ENCODE peak calls at places on chromosome 20, in five cellular contexts. L is IMR-90, V is A549, X is HepG2, N is SK-N-SH. J is an unnamed sample.

GRCh38 chr20:59939052-59939878 is 840 bp downstream of the PPP1R3D start:
- DNase-seq in L (no peak), V (no peak), X (no peak), N (no peak), J (peak)

GRCh38 chr20:16518068-16518783 is 55.0 kb downstream of the KIF16B start:
- DNase-seq in L (peak), V (peak), X (peak), N (peak), J (no peak)

GRCh38 chr20:53175135-53175780 is 203.1 kb downstream of the TSHZ2 start:
- DNase-seq in L (no peak), V (no peak), X (no peak), N (no peak), J (no peak)

GRCh38 chr20:58851221-58851968 is 693 bp upstream of the GNAS-AS1 start:
- DNase-seq in L (no peak), V (no peak), X (no peak), N (peak), J (peak)

GRCh38 chr20:10524643-10525042 is 89.5 kb downstream of the SLX4IP start:
- DNase-seq in L (no peak), V (peak), X (no peak), N (no peak), J (no peak)

GRCh38 chr20:61723538-61724257 is 342.0 kb downstream of the TAF4 start:
- DNase-seq in L (no peak), V (no peak), X (peak), N (no peak), J (no peak)

GRCh38 chr20:63653041-63653973 is at the start of gene STMN3:
- DNase-seq in L (peak), V (peak), X (peak), N (peak), J (no peak)

GRCh38 chr20:55974491-55975202 is 30.7 kb downstream of the CBLN4 start:
- DNase-seq in L (no peak), V (no peak), X (no peak), N (no peak), J (no peak)

GRCh38 chr20:48298851-48299484 is 513.7 kb upstream of the SULF2 start:
- DNase-seq in L (peak), V (peak), X (peak), N (peak), J (no peak)

GRCh38 chr20:58891686-58892125 is 39.2 kb downstream of the GNAS start:
- DNase-seq in L (no peak), V (peak), X (no peak), N (peak), J (no peak)

GRCh38 chr20:49187330-49188100 is 619 bp downstream of the STAU1 start:
- DNase-seq in L (no peak), V (no peak), X (no peak), N (peak), J (no peak)

GRCh38 chr20:43434565-43434964 is 23.1 kb upstream of the SRSF6 start:
- DNase-seq in L (no peak), V (no peak), X (no peak), N (no peak), J (no peak)

GRCh38 chr20:20492521-20493334 is 124.8 kb downstream of the INSM1 start:
- DNase-seq in L (no peak), V (no peak), X (no peak), N (peak), J (no peak)
- TF ChIP-seq RFX5 in L (no peak), V (no peak), X (no peak), N (no peak), J (no peak)

GRCh38 chr20:38569747-38570519 is 11.1 kb upstream of the ADIG start:
- DNase-seq in L (no peak), V (no peak), X (no peak), N (no peak), J (no peak)

GRCh38 chr20:38563802-38564431 is 17.1 kb upstream of the ADIG start:
- DNase-seq in L (no peak), V (no peak), X (no peak), N (no peak), J (no peak)

GRCh38 chr20:38564680-38565079 is 16.3 kb upstream of the ADIG start:
- DNase-seq in L (no peak), V (no peak), X (no peak), N (no peak), J (no peak)

GRCh38 chr20:38566199-38566598 is 14.8 kb upstream of the ADIG start:
- DNase-seq in L (no peak), V (no peak), X (no peak), N (no peak), J (no peak)
- TF ChIP-seq RFX5 in L (no peak), V (no peak), X (no peak), N (no peak), J (no peak)

GRCh38 chr20:52025938-52026337 is 165.6 kb downstream of the ZFP64 start:
- DNase-seq in L (peak), V (no peak), X (peak), N (no peak), J (no peak)
- TF ChIP-seq RFX5 in L (no peak), V (no peak), X (no peak), N (no peak), J (no peak)

GRCh38 chr20:33667245-33668086 is 723 bp downstream of the ACTL10 start:
- DNase-seq in L (peak), V (no peak), X (no peak), N (peak), J (no peak)
- TF ChIP-seq RFX5 in L (no peak), V (no peak), X (no peak), N (no peak), J (no peak)

GRCh38 chr20:14830466-14830865 is 493.1 kb upstream of the FLRT3 start:
- DNase-seq in L (no peak), V (no peak), X (no peak), N (no peak), J (no peak)

GRCh38 chr20:14828459-14828858 is 491.0 kb upstream of the FLRT3 start:
- DNase-seq in L (no peak), V (no peak), X (no peak), N (no peak), J (no peak)

GRCh38 chr20:14832630-14833029 is 495.2 kb upstream of the FLRT3 start:
- DNase-seq in L (no peak), V (no peak), X (no peak), N (no peak), J (no peak)

GRCh38 chr20:14830899-14831298 is 493.5 kb upstream of the FLRT3 start:
- DNase-seq in L (no peak), V (no peak), X (no peak), N (no peak), J (no peak)

DNA sequence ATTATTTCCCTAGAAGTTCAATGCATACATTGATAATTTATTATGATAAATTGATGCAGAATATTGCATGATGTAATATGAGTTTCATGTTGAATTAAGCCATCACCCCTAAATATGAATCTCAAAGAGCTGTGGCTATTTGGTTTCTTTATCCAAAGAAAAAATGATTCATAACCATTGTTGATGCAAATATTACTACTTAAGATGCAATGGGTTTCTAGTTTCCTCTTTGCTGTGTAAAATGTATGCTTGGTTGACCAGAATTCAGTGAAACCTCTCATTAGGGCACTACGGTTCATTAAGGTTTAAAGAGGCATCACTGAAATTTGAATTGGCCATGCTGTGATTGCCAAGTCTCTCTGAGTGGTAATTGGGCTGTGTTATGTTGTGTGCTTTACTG is 492.5 kb upstream of the FLRT3 start:
- DNase-seq in L (no peak), V (no peak), X (no peak), N (no peak), J (no peak)
- TF ChIP-seq RFX5 in L (no peak), V (no peak), X (no peak), N (no peak), J (no peak)